ENCODE peak calls at places on chromosome 18, in four cellular contexts. P is K562, I is HepG2, X is H1. G is an unnamed sample.

GRCh38 chr18:13500227-13500865 is 226.0 kb downstream of the FAM210A start:
- DNase-seq in P (no peak), I (peak), X (peak), G (no peak)

GRCh38 chr18:39770399-39770798 is 2184.6 kb upstream of the PIK3C3 start:
- DNase-seq in P (no peak), I (no peak), X (no peak), G (no peak)

GRCh38 chr18:9992300-9992987 is 78.6 kb downstream of the VAPA start:
- DNase-seq in P (no peak), I (no peak), X (no peak), G (no peak)

GRCh38 chr18:32317651-32318050 is 127.8 kb downstream of the MEP1B start:
- DNase-seq in P (no peak), I (no peak), X (no peak), G (no peak)

GRCh38 chr18:41940506-41941215 is 14.4 kb upstream of the PIK3C3 start:
- DNase-seq in P (no peak), I (no peak), X (peak), G (no peak)

GRCh38 chr18:66682855-66683322 is 79.0 kb upstream of the CDH19 start:
- DNase-seq in P (no peak), I (no peak), X (no peak), G (no peak)

GRCh38 chr18:48952287-48953095 is 1.7 kb upstream of the SMAD7 start:
- DNase-seq in P (peak), I (no peak), X (no peak), G (no peak)

GRCh38 chr18:50315100-50315871 is 27.8 kb upstream of the CXXC1 start:
- DNase-seq in P (no peak), I (no peak), X (no peak), G (no peak)

GRCh38 chr18:23193727-23194126 is 58.4 kb downstream of the CABLES1 start:
- DNase-seq in P (no peak), I (no peak), X (no peak), G (no peak)

GRCh38 chr18:5662586-5663090 is 118.8 kb upstream of the EPB41L3 start:
- DNase-seq in P (no peak), I (no peak), X (no peak), G (no peak)

GRCh38 chr18:1559563-1559962 is 654.9 kb downstream of the ADCYAP1 start:
- DNase-seq in P (no peak), I (peak), X (no peak), G (no peak)

GRCh38 chr18:12060182-12060870 is 33.3 kb upstream of the ANKRD62 start:
- DNase-seq in P (no peak), I (no peak), X (no peak), G (peak)

GRCh38 chr18:8625693-8626092 is 16.5 kb downstream of the RAB12 start:
- DNase-seq in P (no peak), I (no peak), X (no peak), G (no peak)

GRCh38 chr18:47949197-47949596 is 18.7 kb upstream of the SMAD2 start:
- DNase-seq in P (no peak), I (no peak), X (no peak), G (no peak)

GRCh38 chr18:47946889-47947288 is 16.4 kb upstream of the SMAD2 start:
- DNase-seq in P (no peak), I (no peak), X (no peak), G (no peak)

DNA sequence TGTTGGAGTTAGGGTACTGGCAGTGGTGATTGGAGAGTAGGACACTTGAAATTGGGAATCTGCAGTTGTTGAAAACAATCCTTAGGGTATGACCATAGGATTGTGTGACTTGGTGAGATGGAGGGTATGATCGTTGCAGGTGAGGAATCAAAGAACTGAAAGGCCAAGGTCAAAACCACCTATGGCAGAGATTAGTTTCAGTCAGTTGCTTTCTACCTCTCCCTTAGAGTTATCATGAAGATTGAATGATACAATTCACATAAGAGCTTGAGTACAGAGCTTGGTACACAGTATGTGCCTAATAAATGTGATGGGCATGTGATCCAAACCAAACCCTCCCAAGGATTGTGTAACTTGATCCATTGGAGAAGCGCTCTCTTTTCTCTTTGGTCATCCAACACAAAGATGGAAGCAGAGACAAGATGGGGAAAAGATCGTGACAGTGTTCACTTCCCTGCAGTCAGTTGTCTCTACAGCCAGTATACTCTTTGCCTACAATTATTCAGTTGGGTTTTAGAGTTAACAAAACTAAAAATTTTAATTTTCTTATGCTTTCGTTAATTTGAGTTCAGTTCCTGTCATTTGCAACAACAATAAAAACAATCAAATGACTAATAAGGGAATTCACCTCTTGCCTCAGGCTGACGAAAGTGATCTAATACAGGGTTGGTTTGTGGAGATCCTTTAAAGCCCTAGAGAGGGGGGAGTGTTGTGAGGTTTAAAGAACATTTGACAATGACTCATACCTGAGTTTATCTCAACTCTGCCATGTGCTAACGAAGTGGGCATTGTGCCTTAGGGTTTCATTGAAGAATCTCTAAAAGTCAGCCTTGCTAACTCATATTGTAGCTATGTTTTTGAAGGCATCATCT is 14.7 kb upstream of the SMAD2 start:
- DNase-seq in P (no peak), I (peak), X (no peak), G (no peak)
- TF ChIP-seq FOSL1 in P (peak), I (no peak), X (no peak), G (no peak)

GRCh38 chr18:44681611-44682010 is 923 bp downstream of the SETBP1 start:
- DNase-seq in P (no peak), I (no peak), X (no peak), G (no peak)

GRCh38 chr18:44679912-44680270 is 797 bp upstream of the SETBP1 start:
- DNase-seq in P (no peak), I (no peak), X (no peak), G (no peak)

GRCh38 chr18:44682181-44682870 is 1.6 kb downstream of the SETBP1 start:
- DNase-seq in P (no peak), I (no peak), X (no peak), G (no peak)

GRCh38 chr18:44680271-44681038 is at the start of gene SETBP1:
- DNase-seq in P (no peak), I (no peak), X (no peak), G (no peak)

GRCh38 chr18:44681039-44681595 is 429 bp downstream of the SETBP1 start:
- DNase-seq in P (no peak), I (no peak), X (no peak), G (no peak)
- TF ChIP-seq FOSL1 in P (no peak), I (no peak), X (no peak), G (no peak)

DNA sequence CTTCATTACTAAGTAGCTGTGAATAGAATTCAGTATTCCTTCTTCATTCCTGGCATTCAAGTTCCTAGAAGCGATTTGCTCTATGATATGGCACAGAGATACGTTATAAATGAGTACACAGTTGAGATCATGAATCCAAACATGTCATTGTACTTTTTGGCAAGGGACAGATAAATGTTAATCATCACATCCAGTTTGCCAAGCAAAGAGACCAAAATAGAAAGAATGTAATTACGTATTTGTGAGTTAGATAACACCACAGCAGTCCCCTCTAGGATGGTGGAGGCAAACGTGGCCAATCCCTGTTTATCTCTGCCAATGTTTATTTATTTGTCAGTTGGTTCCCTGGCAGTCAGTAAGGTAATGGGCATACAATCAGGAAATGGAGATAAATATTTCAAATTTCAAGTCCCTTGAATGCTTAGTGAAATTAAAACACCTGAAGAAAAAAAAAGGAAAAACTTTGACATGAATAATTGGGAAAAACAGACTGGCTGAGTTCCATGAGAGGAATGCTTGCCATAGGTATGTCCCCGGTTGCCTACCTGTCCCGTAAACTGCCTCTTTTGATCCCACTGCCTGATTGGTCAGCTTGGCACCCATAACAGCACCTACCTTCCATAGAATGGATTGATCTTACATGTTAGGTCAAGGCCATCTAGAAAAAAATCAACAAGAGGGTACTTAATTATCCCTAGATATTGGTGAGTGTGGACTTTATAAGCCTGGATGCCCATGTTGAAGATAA is 451.1 kb upstream of the NETO1 start:
- DNase-seq in P (no peak), I (no peak), X (no peak), G (no peak)
- TF ChIP-seq FOSL1 in P (no peak), I (no peak), X (no peak), G (no peak)

DNA sequence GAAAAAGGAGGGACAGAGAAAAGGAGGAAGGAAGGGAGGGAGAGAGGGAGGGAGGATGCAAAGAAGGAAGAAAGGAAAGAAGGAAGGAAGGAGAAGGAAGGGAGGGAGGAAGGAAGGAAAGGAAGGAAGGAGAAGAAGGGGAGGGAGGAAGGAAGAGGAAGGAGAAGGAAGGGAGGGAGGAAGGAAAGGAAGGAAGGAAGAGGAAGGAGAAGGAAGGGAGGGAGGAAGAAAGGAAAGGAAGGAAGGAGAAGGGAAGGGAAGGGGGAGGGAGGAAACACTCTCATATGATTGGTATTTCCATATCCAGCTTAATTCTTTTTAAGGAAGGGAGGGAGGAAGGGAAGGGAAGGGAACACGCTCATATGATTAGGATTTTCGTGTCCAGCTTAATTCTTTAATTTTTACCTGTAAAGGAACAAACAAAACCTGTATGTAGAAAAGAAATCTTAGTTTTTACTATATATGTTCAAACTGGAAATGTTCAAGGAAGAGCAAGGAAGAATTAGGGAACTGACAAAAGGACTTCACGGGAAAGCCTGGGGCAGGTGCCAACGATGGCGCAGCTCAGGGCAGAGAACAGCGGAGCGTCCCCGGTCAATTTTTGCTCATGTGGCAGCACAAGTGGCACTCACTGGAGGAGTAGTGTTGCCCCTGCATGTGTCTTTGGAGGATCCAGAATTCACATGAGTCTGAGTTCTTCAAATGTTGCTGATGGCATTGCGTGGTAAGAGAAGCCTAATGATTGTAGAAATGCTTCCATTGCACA is 228.6 kb downstream of the ZNF516 start:
- DNase-seq in P (no peak), I (no peak), X (no peak), G (no peak)
- TF ChIP-seq FOSL1 in P (no peak), I (no peak), X (no peak), G (no peak)

G was measured in HCT116.